ENCODE peak calls at places on chromosomes 1 and 21, in nine cellular contexts. E is nephron progenitor cell; C is transverse colon; P is AG04450; F is heart left ventricle; U is prostate gland; H is tibial artery; I is GM13977; R is CD4-positive, alpha-beta T cell. Q is an unnamed sample.

GRCh38 chr1:208292913-208293312 is 48.7 kb upstream of the PLXNA2 start:
- DNase-seq in U (no peak), C (no peak), R (no peak), I (no peak), F (no peak), E (no peak), P (no peak), H (no peak), Q (no peak)

GRCh38 chr1:175210744-175211143 is 18.2 kb upstream of the KIAA0040 start:
- DNase-seq in F (no peak), P (no peak), E (no peak), U (no peak), H (no peak), R (no peak), C (no peak), I (no peak), Q (no peak)

GRCh38 chr1:54553781-54554313 is 5.8 kb downstream of the ACOT11 start:
- DNase-seq in H (no peak), R (no peak), C (no peak), E (no peak), I (no peak), P (no peak), U (no peak), F (no peak), Q (no peak)

GRCh38 chr1:3372317-3372716 is 82.1 kb upstream of the ARHGEF16 start:
- DNase-seq in I (no peak), F (no peak), P (no peak), U (no peak), H (no peak), C (no peak), E (no peak), R (no peak), Q (no peak)

GRCh38 chr1:234721476-234722266 is 111.7 kb upstream of the IRF2BP2 start:
- DNase-seq in R (no peak), I (no peak), H (peak), F (peak), C (peak), E (no peak), U (peak), P (peak), Q (no peak)

GRCh38 chr1:6260433-6260934 is 414 bp downstream of the GPR153 start:
- DNase-seq in H (no peak), F (no peak), C (no peak), P (no peak), U (no peak), R (no peak), I (peak), E (peak), Q (no peak)

GRCh38 chr1:206002833-206003532 is at the start of gene RAB7B:
- DNase-seq in I (no peak), R (no peak), F (peak), U (peak), P (peak), E (no peak), C (peak), H (peak), Q (peak)

GRCh38 chr21:28798798-28799197 is 193.9 kb downstream of the LTN1 start:
- DNase-seq in I (no peak), F (no peak), E (no peak), C (no peak), H (no peak), U (no peak), P (no peak), R (no peak), Q (no peak)

GRCh38 chr1:91697322-91698260 is 188.4 kb downstream of the TGFBR3 start:
- DNase-seq in C (no peak), E (no peak), P (no peak), H (no peak), I (peak), R (no peak), U (no peak), F (no peak), Q (no peak)

GRCh38 chr1:39585933-39586332 is 9.3 kb upstream of the PABPC4 start:
- DNase-seq in C (no peak), R (no peak), P (no peak), E (no peak), H (no peak), F (no peak), I (no peak), U (no peak), Q (no peak)

GRCh38 chr1:162561616-162562451 is at the start of gene UAP1:
- DNase-seq in C (no peak), I (no peak), H (no peak), U (peak), R (no peak), P (no peak), E (no peak), F (peak), Q (peak)

GRCh38 chr1:57824535-57824934 is 400.7 kb upstream of the DAB1 start:
- DNase-seq in R (no peak), H (no peak), U (no peak), C (no peak), P (no peak), E (no peak), I (no peak), F (no peak), Q (no peak)

GRCh38 chr1:178344513-178345077 is 152.2 kb downstream of the CLEC20A start:
- DNase-seq in E (no peak), R (no peak), U (no peak), P (peak), F (no peak), C (no peak), H (no peak), I (peak), Q (no peak)

GRCh38 chr1:47876587-47876963 is 120.6 kb downstream of the TRABD2B start:
- DNase-seq in P (no peak), H (no peak), I (no peak), F (no peak), E (no peak), R (no peak), U (no peak), C (no peak), Q (no peak)

GRCh38 chr21:44370771-44371410 is 17.5 kb downstream of the TRPM2 start:
- DNase-seq in H (no peak), U (no peak), R (no peak), I (no peak), F (no peak), C (no peak), E (no peak), P (no peak), Q (no peak)

GRCh38 chr1:3483801-3484444 is 29.5 kb downstream of the ARHGEF16 start:
- DNase-seq in I (peak), U (peak), P (no peak), R (peak), H (no peak), F (no peak), C (peak), E (peak), Q (no peak)

GRCh38 chr1:164602480-164603093 is 43.6 kb downstream of the PBX1 start:
- DNase-seq in I (no peak), H (peak), C (peak), U (peak), F (peak), E (peak), R (no peak), P (no peak), Q (no peak)

GRCh38 chr1:200332716-200333115 is 77.1 kb downstream of the ZNF281 start:
- DNase-seq in U (no peak), I (no peak), E (no peak), P (no peak), C (no peak), H (no peak), R (no peak), F (no peak), Q (no peak)

GRCh38 chr1:54800899-54801759 is at the start of gene TTC22:
- DNase-seq in C (peak), U (peak), F (no peak), R (peak), I (peak), P (no peak), H (no peak), E (peak), Q (no peak)

GRCh38 chr21:15682977-15683376 is 46.8 kb upstream of the USP25 start:
- DNase-seq in F (no peak), R (no peak), I (no peak), C (no peak), H (no peak), P (no peak), E (no peak), U (no peak), Q (peak)

GRCh38 chr1:168408531-168409242 is 128.0 kb downstream of the TBX19 start:
- DNase-seq in I (peak), F (no peak), P (no peak), U (no peak), C (no peak), R (peak), H (no peak), E (no peak), Q (no peak)

GRCh38 chr1:30912913-30913652 is 4.5 kb upstream of the SDC3 start:
- DNase-seq in R (no peak), P (no peak), I (no peak), H (peak), E (no peak), U (no peak), F (peak), C (peak), Q (peak)

DNA sequence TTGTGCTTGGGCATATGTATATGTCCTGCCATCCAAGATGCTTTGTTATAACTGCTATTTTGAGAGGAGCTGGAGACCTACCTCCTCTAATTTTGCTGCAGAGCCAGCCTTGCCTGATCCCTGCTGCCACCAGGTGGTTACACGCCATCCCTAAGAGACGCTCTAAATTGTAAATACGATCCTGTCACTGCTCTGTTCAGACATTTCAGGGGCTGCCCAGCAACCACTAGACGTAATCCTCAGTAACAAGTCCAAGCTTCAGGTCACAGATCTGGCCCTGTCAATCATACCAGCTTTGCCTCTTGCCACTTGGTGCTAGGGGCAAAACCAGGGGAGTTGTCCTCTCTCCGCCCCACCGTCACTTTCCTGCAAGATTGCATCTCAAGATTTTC is 32.9 kb downstream of the GPA33 start:
- DNase-seq in E (peak), H (no peak), R (no peak), C (no peak), I (peak), U (peak), P (no peak), F (no peak), Q (no peak)
- TF ChIP-seq CTCF in E (peak), H (peak), R (no peak), C (peak), I (peak), U (peak), P (peak), F (peak), Q (no peak)

GRCh38 chr1:43074244-43074643 is 97.8 kb downstream of the EBNA1BP2 start:
- DNase-seq in I (no peak), P (no peak), U (no peak), E (no peak), C (no peak), F (no peak), R (no peak), H (no peak), Q (no peak)

GRCh38 chr1:43072314-43072713 is 99.8 kb downstream of the EBNA1BP2 start:
- DNase-seq in I (no peak), F (no peak), C (no peak), U (no peak), P (no peak), H (no peak), E (no peak), R (no peak), Q (no peak)

GRCh38 chr1:43071241-43071640 is 100.8 kb downstream of the EBNA1BP2 start:
- DNase-seq in E (no peak), U (no peak), C (no peak), H (no peak), R (no peak), P (no peak), I (no peak), F (no peak), Q (no peak)

GRCh38 chr1:43074709-43075108 is 97.4 kb downstream of the EBNA1BP2 start:
- DNase-seq in H (no peak), F (no peak), R (no peak), U (no peak), E (no peak), I (no peak), P (no peak), C (no peak), Q (no peak)

GRCh38 chr1:43073490-43074230 is 98.4 kb downstream of the EBNA1BP2 start:
- DNase-seq in F (peak), C (peak), E (peak), P (peak), H (peak), U (peak), R (peak), I (peak), Q (peak)
- TF ChIP-seq CTCF in F (peak), C (peak), E (peak), P (peak), H (peak), U (peak), R (peak), I (peak), Q (peak)

DNA sequence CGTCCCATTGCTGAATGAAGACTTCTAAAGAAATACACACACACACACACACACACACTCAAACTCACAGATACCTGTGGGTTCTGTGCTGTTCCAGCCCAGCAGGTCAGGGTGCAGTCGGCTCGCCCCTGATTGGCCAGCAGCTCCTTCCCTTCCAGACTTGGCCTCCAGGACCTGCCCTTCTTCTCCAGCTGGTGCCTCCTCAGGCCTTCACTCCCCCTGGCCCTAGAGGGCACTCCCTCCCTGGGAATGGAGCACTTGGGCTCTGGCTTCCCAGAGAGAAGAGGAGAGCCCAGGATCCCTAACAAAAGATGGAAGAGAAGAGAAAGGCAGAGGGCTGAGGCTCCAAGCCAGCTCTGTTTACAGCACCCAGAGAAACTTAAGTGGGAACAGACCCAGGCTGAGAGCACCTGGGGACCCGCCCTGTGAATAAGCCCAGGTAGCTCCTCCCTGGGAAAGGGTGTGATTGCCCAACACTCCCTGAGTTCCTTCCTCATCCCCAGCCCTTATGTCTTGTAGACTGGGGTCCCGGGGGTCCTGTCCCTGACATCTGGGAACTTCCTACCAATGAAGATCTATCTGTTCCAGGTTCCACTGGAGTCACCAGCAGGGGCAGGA is at the start of gene PGLYRP3:
- DNase-seq in H (no peak), C (no peak), F (no peak), U (no peak), I (no peak), R (no peak), P (no peak), E (no peak), Q (no peak)
- TF ChIP-seq CTCF in H (no peak), C (no peak), F (no peak), U (no peak), I (no peak), R (no peak), P (no peak), E (no peak), Q (no peak)

DNA sequence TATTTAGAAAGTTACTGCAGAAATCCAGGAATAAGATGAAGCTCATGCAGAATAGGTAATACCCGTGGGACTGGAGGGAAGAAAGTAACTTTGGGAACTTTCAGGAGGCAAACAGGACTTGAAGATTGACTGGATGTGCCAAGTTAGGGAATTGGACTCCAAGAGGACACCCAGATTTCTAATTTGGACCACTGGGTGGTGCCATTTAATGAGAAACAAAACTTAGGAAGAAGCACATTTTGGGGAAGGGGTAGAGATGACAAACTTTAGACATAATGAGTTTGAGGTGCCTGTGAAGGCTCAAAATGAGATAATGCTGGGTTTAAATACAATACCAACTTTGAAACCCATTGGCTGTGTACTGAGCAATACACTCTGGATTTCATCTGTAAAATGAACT is 3.3 kb upstream of the B4GALT3 start:
- DNase-seq in H (no peak), U (no peak), I (no peak), F (no peak), P (no peak), E (no peak), R (no peak), C (no peak), Q (no peak)
- TF ChIP-seq CTCF in H (peak), U (no peak), I (peak), F (no peak), P (peak), E (no peak), R (peak), C (no peak), Q (peak)

GRCh38 chr1:15017105-15017504 is 136.4 kb upstream of the TMEM51 start:
- DNase-seq in R (no peak), P (no peak), H (no peak), U (no peak), C (no peak), E (no peak), I (no peak), F (no peak), Q (no peak)
- TF ChIP-seq CTCF in R (no peak), P (no peak), H (no peak), U (no peak), C (no peak), E (no peak), I (no peak), F (no peak), Q (no peak)

Q was measured in CD14-positive monocyte.